ENCODE peak calls at places on chromosomes 5 and 9, in five cellular contexts. F is AG04450, Q is AG10803, W is body of pancreas, R is kidney. G is an unnamed sample.

GRCh38 chr9:81682797-81683196 is 6.5 kb downstream of the TLE1 start:
- DNase-seq in F (no peak), Q (no peak), W (peak; percentile 30), R (no peak), G (peak; percentile 73)

GRCh38 chr9:682633-683508 is 158.6 kb upstream of the DMRT1 start:
- DNase-seq in F (no peak), Q (no peak), W (peak; percentile 75), R (no peak), G (no peak)

GRCh38 chr5:151718653-151719052 is 31.9 kb upstream of the SPARC start:
- DNase-seq in F (no peak), Q (peak; percentile 96), W (no peak), R (no peak), G (peak; percentile 56)

GRCh38 chr5:134177197-134178171 is 734 bp upstream of the SKP1 start:
- DNase-seq in F (peak; percentile 48), Q (peak; percentile 69), W (peak; percentile 67), R (peak; percentile 79), G (peak; percentile 80)

GRCh38 chr5:68708156-68708841 is 385.5 kb upstream of the SLC30A5 start:
- DNase-seq in F (no peak), Q (no peak), W (no peak), R (no peak), G (no peak)

GRCh38 chr9:132185164-132186009 is 23.5 kb downstream of the NTNG2 start:
- DNase-seq in F (no peak), Q (no peak), W (no peak), R (no peak), G (no peak)

GRCh38 chr5:56075361-56075760 is 80.6 kb upstream of the IL6ST start:
- DNase-seq in F (no peak), Q (peak; percentile 89), W (peak; percentile 27), R (no peak), G (peak; percentile 97)

GRCh38 chr9:137446851-137447471 is 5.8 kb upstream of the ENTPD8 start:
- DNase-seq in F (no peak), Q (peak; percentile 65), W (peak; percentile 16), R (peak; percentile 67), G (no peak)

GRCh38 chr9:129860653-129861446 is 25.6 kb downstream of the USP20 start:
- DNase-seq in F (no peak), Q (no peak), W (no peak), R (peak; percentile 57), G (no peak)

GRCh38 chr5:53071738-53072137 is 37.8 kb downstream of the MOCS2 start:
- DNase-seq in F (no peak), Q (peak; percentile 85), W (no peak), R (no peak), G (peak; percentile 40)

GRCh38 chr5:37717613-37718431 is 122.0 kb downstream of the GDNF start:
- DNase-seq in F (peak; percentile 72), Q (peak; percentile 46), W (peak; percentile 78), R (no peak), G (peak; percentile 93)

GRCh38 chr9:105822814-105823213 is 128.5 kb downstream of the TMEM38B start:
- DNase-seq in F (no peak), Q (no peak), W (no peak), R (no peak), G (no peak)

GRCh38 chr9:105816202-105816744 is 121.9 kb downstream of the TMEM38B start:
- DNase-seq in F (no peak), Q (no peak), W (no peak), R (no peak), G (no peak)

GRCh38 chr9:105818903-105819302 is 124.6 kb downstream of the TMEM38B start:
- DNase-seq in F (no peak), Q (no peak), W (no peak), R (no peak), G (no peak)
- H3K4me3 ChIP-seq in F (no peak overlapping the region), Q (no peak overlapping the region), W (no peak overlapping the region), R (no peak overlapping the region), G (no peak overlapping the region)

DNA sequence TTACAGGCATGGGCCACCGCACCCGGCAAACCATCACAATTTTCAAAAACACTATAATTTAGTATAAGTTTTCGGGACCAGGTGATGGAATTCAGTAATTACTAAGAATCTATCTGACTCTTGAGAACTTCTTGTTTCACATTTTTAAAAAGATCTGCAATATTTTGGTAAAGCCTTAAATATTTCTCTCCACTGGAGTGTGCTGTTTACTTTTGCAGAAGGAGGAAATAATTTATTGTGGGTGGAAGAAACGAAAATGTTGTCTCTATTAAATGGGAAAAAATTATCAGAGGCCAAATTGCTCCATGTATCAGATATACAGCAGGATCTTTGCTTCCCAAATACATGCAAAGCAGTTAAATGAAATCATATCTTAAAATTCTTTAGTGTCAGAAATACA is 566.8 kb upstream of the CYLC2 start:
- DNase-seq in F (no peak), Q (no peak), W (no peak), R (no peak), G (no peak)
- TF ChIP-seq CTCF in F (no peak), Q (no peak), W (no peak), R (peak; percentile 2), G (no peak)

DNA sequence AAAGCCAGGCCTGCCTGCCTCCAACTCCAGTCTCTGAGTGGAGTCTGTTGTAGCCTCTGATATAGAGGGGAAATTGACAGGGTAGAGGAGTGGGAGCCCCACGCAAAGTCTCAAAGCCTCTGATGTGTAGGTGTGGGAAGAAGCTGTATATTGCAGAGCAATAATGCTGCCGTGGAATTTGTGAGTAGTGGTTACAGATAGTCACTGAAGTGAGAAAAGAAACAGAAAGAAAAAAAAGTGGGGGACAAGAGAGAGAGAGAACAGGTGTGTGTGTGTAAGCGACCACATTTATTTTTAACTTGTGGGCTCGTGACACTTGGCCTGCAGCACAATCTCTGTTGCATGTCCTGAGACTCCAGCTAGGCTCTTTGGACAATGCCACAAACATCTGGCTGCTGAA is 227.8 kb downstream of the NSG2 start:
- DNase-seq in F (no peak), Q (no peak), W (no peak), R (no peak), G (no peak)
- H3K4me3 ChIP-seq in F (no peak overlapping the region), Q (no peak overlapping the region), W (no peak overlapping the region), R (no peak overlapping the region), G (no peak overlapping the region)

GRCh38 chr5:171845857-171846785 is 60.5 kb downstream of the SMIM23 start:
- DNase-seq in F (no peak), Q (peak; percentile 52), W (no peak), R (no peak), G (no peak)
- TF ChIP-seq CTCF in F (peak; percentile 8), Q (peak; percentile 30), W (no peak), R (no peak), G (no peak)

DNA sequence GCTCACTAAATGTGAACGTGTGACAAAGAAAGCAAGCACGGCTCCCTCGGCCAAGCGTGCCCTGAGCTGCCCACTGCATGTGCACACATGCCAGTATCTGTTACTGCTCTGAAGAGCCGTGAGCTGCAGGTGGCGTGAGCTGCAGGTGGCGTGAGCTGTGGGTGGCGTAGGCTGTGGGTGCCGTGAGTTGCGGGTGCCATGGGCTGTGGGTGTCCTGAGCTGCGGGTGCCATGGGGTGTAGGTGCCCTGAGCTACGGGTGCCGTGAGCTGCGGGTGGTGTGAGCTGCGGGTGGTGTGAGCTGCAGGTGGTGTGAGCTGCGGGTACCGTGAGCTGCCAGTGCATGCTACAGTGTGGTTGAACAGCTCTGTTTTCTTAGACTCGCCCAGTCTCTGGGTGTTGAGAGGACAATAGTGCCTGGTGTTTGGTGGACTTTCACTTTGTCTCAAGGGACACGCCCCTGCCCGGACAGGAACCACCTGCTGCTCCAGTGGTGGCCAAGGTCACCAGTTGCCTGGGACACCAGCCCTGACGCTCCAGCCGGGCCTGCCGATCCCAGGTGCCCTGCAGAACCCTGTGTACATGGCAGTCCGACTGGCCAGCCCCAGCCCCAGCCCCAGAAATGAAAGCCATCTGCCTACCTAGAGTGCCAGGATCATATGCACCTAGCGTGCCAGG is 6.7 kb downstream of the CCDC187 start:
- DNase-seq in F (no peak), Q (no peak), W (peak; percentile 94), R (peak; percentile 78), G (no peak)
- H3K4me3 ChIP-seq in F (no peak overlapping the region), Q (no peak overlapping the region), W (peak overlapping the region; percentile 12), R (peak overlapping the region; percentile 21), G (no peak overlapping the region)

DNA sequence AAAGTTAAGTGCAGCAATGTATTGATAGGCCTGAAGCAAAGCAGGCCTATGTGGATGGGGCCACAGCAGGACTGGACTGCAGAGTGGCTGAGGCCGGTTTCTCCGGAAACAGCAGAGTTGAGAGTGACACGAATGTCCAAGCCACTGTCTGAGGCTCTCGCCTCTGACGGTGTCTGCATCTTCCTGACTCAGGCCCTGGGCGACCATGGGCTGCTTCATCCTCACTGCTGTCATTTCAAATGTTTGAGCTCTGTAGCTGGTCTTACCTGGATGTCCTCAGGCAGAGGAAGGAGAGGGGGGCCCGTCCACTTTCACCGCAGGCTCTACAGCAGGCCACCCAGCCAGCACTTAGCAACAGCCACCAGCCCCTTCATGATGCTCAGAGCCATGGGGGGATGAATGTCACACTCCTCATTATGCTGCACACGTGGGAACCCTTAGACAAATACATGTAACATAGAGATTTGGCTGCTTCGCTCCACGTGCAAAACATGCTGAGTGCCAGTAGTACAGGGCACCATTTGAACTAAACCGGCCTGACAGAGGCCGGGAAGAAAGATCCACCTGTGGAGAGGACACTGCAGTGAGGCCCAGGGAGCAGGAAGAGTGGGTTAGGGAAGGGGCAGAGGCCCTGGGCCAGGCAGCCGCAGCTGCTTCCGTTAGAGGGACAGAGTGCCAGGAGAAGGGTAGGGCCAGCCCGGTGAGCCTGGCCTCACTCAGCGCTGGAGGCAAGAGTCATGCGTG is 31.7 kb upstream of the NXNL2 start:
- DNase-seq in F (no peak), Q (no peak), W (no peak), R (peak; percentile 54), G (no peak)
- TF ChIP-seq CTCF in F (no peak), Q (no peak), W (no peak), R (no peak), G (no peak)

GRCh38 chr9:125235805-125236534 is 5.2 kb downstream of the HSPA5 start:
- DNase-seq in F (no peak), Q (no peak), W (no peak), R (no peak), G (no peak)
- H3K4me3 ChIP-seq in F (peak overlapping the region; percentile 51), Q (peak overlapping the region; percentile 34), W (no peak overlapping the region), R (no peak overlapping the region), G (peak overlapping the region; percentile 90)

DNA sequence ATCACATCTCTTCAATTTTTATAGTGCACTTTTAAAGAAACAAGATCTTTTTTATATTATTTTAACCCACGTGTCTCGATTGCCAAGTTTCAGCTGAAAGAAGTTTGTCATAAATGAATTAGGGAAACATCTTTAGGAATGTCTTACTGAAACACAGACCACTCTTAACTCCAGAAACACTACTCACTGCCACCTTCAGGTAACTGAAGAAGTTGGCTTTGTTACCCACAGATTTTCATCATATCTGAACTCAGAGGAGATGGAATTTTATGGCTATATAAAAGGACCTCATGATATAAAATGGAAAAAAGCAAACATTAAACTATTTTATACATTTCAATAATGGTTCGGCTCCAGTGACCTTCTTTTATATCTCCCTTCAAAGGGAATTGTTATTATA is 158.0 kb downstream of the SEMA5A start:
- DNase-seq in F (no peak), Q (no peak), W (no peak), R (no peak), G (no peak)
- TF ChIP-seq CTCF in F (peak; percentile 32), Q (no peak), W (peak; percentile 7), R (no peak), G (no peak)